ENCODE peak calls at places on chromosome 1, in nine cellular contexts. W, I, Z, F, Y, L, G, X and T are unnamed samples.
A peak's percentile ranks its signal among the peaks of the same experiment; 100 is the strongest.

GRCh38 chr1:175023043-175023921 is at the start of gene MRPS14:
- DNase-seq in W (peak; percentile 90), F (peak; percentile 92), L (peak; percentile 93), G (peak; percentile 98), Y (peak; percentile 99), Z (peak; percentile 99), I (peak; percentile 95), X (peak; percentile 97), T (peak; percentile 99)

GRCh38 chr1:111399792-111400610 is 27.5 kb downstream of the OVGP1 start:
- DNase-seq in G (peak; percentile 10), Y (peak; percentile 71), X (peak; percentile 67), I (peak; percentile 18), Z (peak; percentile 74), W (no peak), F (no peak), L (no peak), T (no peak)

GRCh38 chr1:154429841-154430611 is 24.9 kb downstream of the IL6R start:
- DNase-seq in G (no peak), X (no peak), Z (no peak), L (no peak), I (no peak), W (no peak), Y (no peak), F (no peak), T (no peak)

GRCh38 chr1:183685112-183685713 is 32.1 kb upstream of the APOBEC4 start:
- DNase-seq in L (no peak), Y (peak; percentile 78), W (no peak), Z (peak; percentile 82), G (peak; percentile 16), F (no peak), X (peak; percentile 65), I (peak; percentile 64), T (no peak)

GRCh38 chr1:248873993-248874671 is 15.2 kb upstream of the ZNF692 start:
- DNase-seq in Z (peak; percentile 99), I (peak; percentile 66), G (peak; percentile 90), Y (no peak), X (peak; percentile 84), F (no peak), W (no peak), L (peak; percentile 55), T (peak; percentile 88)

GRCh38 chr1:150619576-150620509 is 9.6 kb downstream of the ENSA start:
- DNase-seq in G (no peak), W (no peak), F (no peak), Z (peak; percentile 90), I (peak; percentile 51), L (no peak), Y (peak; percentile 85), X (no peak), T (no peak)

GRCh38 chr1:71294178-71294577 is 213.3 kb upstream of the ZRANB2 start:
- DNase-seq in X (no peak), Y (peak; percentile 20), L (no peak), I (no peak), G (no peak), Z (no peak), F (no peak), W (no peak), T (no peak)

GRCh38 chr1:24951810-24952412 is 21.8 kb upstream of the RUNX3 start:
- DNase-seq in F (no peak), L (no peak), W (no peak), G (no peak), Z (no peak), X (no peak), I (no peak), Y (no peak), T (no peak)

GRCh38 chr1:19708558-19708957 is 43.9 kb downstream of the HTR6 start:
- DNase-seq in F (no peak), Z (no peak), Y (no peak), I (no peak), X (no peak), G (no peak), L (no peak), W (no peak), T (no peak)